ENCODE peak calls at places on chromosomes 12 and 14, in nine cellular contexts. M, Y, C, G, D, S, J, I and N are unnamed samples.

GRCh38 chr12:53235742-53236442 is 3.9 kb upstream of the RARG start:
- DNase-seq in C (no peak), M (no peak), G (no peak), J (no peak), Y (no peak), S (no peak), D (no peak), I (no peak), N (no peak)

GRCh38 chr12:67646775-67647174 is 1.8 kb upstream of the DYRK2 start:
- DNase-seq in G (no peak), J (no peak), Y (no peak), M (no peak), I (no peak), S (no peak), C (no peak), D (no peak), N (no peak)

GRCh38 chr12:54002915-54003339 is 3.0 kb downstream of the HOXC9 start:
- DNase-seq in M (no peak), S (no peak), I (no peak), J (no peak), D (no peak), C (no peak), G (no peak), Y (no peak), N (no peak)

GRCh38 chr14:103581954-103582703 is 19.4 kb downstream of the COA8 start:
- DNase-seq in S (no peak), Y (no peak), I (no peak), J (no peak), M (no peak), C (no peak), D (no peak), G (no peak), N (no peak)

GRCh38 chr14:91955168-91955567 is 7.7 kb upstream of the FBLN5 start:
- DNase-seq in D (no peak), S (no peak), J (no peak), C (no peak), Y (no peak), I (no peak), M (no peak), G (no peak), N (no peak)

GRCh38 chr14:33950320-33951182 is at the start of gene EGLN3:
- DNase-seq in D (peak), M (peak), G (peak), I (peak), Y (peak), S (peak), C (peak), J (peak), N (peak)

GRCh38 chr12:123971770-123972447 is 722 bp downstream of the CCDC92 start:
- DNase-seq in D (peak), G (no peak), J (peak), I (peak), Y (peak), M (no peak), S (no peak), C (peak), N (peak)

GRCh38 chr12:109890620-109891019 is 9.5 kb upstream of the TCHP start:
- DNase-seq in M (no peak), I (no peak), Y (no peak), J (no peak), D (no peak), S (no peak), G (no peak), C (no peak), N (no peak)

GRCh38 chr14:68060198-68060597 is 240.6 kb downstream of the RAD51B start:
- DNase-seq in M (no peak), Y (no peak), C (no peak), G (no peak), J (no peak), S (no peak), D (no peak), I (no peak), N (no peak)

GRCh38 chr14:99119554-99119953 is 152.4 kb downstream of the BCL11B start:
- DNase-seq in M (no peak), G (no peak), C (no peak), Y (no peak), I (no peak), J (no peak), D (no peak), S (no peak), N (no peak)

GRCh38 chr14:65958664-65959562 is 527.3 kb upstream of the CCDC196 start:
- DNase-seq in M (peak), J (peak), D (no peak), Y (no peak), G (no peak), S (no peak), I (no peak), C (peak), N (peak)

GRCh38 chr12:58363971-58364370 is 422.6 kb downstream of the ATP23 start:
- DNase-seq in M (no peak), D (no peak), Y (no peak), S (no peak), C (no peak), G (no peak), I (no peak), J (no peak), N (no peak)

GRCh38 chr12:51028811-51029146 is 2.6 kb upstream of the SLC11A2 start:
- DNase-seq in D (no peak), Y (no peak), S (no peak), M (no peak), J (peak), C (no peak), G (no peak), I (no peak), N (no peak)

GRCh38 chr12:54229624-54230212 is 40.9 kb upstream of the SMUG1 start:
- DNase-seq in I (no peak), Y (no peak), J (peak), S (peak), G (peak), C (peak), M (peak), D (no peak), N (no peak)

GRCh38 chr14:41615011-41615595 is 8.4 kb downstream of the LRFN5 start:
- DNase-seq in I (no peak), C (no peak), S (no peak), G (no peak), J (no peak), M (no peak), D (no peak), Y (no peak), N (no peak)

GRCh38 chr12:75553865-75554555 is 42.6 kb upstream of the KRR1 start:
- DNase-seq in G (no peak), Y (no peak), S (no peak), M (no peak), J (no peak), C (no peak), D (no peak), I (no peak), N (no peak)

GRCh38 chr14:58922211-58922940 is 266.1 kb upstream of the DAAM1 start:
- DNase-seq in D (no peak), Y (no peak), I (no peak), C (no peak), J (no peak), S (no peak), G (no peak), M (no peak), N (no peak)

GRCh38 chr12:6367065-6367968 is 8.0 kb downstream of the SCNN1A start:
- DNase-seq in I (peak), J (peak), Y (no peak), M (no peak), D (no peak), S (no peak), G (no peak), C (peak), N (no peak)

GRCh38 chr14:26163761-26164160 is 434.1 kb downstream of the NOVA1 start:
- DNase-seq in Y (no peak), M (no peak), J (peak), C (peak), G (no peak), I (no peak), D (no peak), S (no peak), N (peak)

GRCh38 chr14:99035712-99036593 is 236.0 kb downstream of the BCL11B start:
- DNase-seq in D (peak), J (peak), C (peak), I (no peak), S (peak), Y (no peak), G (peak), M (peak), N (peak)

GRCh38 chr12:3447318-3447717 is 43.7 kb upstream of the PRMT8 start:
- DNase-seq in J (no peak), D (no peak), C (no peak), Y (no peak), M (no peak), I (no peak), G (no peak), S (no peak), N (no peak)

GRCh38 chr14:20247651-20248246 is 8.7 kb downstream of the OR11H4 start:
- DNase-seq in C (peak), J (peak), I (no peak), D (no peak), M (peak), Y (no peak), S (no peak), G (no peak), N (no peak)

GRCh38 chr12:31353730-31354708 is 28.1 kb upstream of the SINHCAF start:
- DNase-seq in J (no peak), M (no peak), C (no peak), I (no peak), D (no peak), G (no peak), S (peak), Y (peak), N (no peak)

GRCh38 chr12:14931359-14931758 is 7.0 kb downstream of the ERP27 start:
- DNase-seq in S (no peak), J (peak), G (no peak), D (no peak), M (no peak), Y (no peak), C (no peak), I (no peak), N (no peak)

GRCh38 chr14:58501214-58501816 is 73.8 kb downstream of the KIAA0586 start:
- DNase-seq in M (peak), S (no peak), G (no peak), Y (peak), I (no peak), C (peak), J (peak), D (no peak), N (peak)

GRCh38 chr12:2494490-2495192 is 300.1 kb upstream of the FKBP4 start:
- DNase-seq in D (peak), J (no peak), S (no peak), I (no peak), Y (no peak), M (no peak), G (no peak), C (no peak), N (no peak)

GRCh38 chr14:39030209-39030608 is 72.8 kb downstream of the SEC23A start:
- DNase-seq in S (no peak), I (no peak), D (no peak), Y (no peak), J (no peak), C (no peak), M (no peak), G (no peak), N (no peak)

GRCh38 chr14:61472025-61472672 is 150.8 kb downstream of the PRKCH start:
- DNase-seq in I (peak), G (no peak), J (peak), S (no peak), M (no peak), C (peak), D (no peak), Y (no peak), N (peak)

GRCh38 chr14:61474021-61474420 is 152.6 kb downstream of the PRKCH start:
- DNase-seq in M (no peak), D (no peak), G (no peak), J (no peak), I (no peak), S (no peak), C (no peak), Y (no peak), N (no peak)

GRCh38 chr14:61471297-61471980 is 150.1 kb downstream of the PRKCH start:
- DNase-seq in C (no peak), I (no peak), S (no peak), M (no peak), Y (no peak), J (no peak), D (no peak), G (no peak), N (no peak)

GRCh38 chr14:61474671-61475070 is 153.3 kb downstream of the PRKCH start:
- DNase-seq in I (no peak), J (no peak), Y (no peak), S (no peak), M (no peak), C (no peak), D (no peak), G (no peak), N (no peak)

DNA sequence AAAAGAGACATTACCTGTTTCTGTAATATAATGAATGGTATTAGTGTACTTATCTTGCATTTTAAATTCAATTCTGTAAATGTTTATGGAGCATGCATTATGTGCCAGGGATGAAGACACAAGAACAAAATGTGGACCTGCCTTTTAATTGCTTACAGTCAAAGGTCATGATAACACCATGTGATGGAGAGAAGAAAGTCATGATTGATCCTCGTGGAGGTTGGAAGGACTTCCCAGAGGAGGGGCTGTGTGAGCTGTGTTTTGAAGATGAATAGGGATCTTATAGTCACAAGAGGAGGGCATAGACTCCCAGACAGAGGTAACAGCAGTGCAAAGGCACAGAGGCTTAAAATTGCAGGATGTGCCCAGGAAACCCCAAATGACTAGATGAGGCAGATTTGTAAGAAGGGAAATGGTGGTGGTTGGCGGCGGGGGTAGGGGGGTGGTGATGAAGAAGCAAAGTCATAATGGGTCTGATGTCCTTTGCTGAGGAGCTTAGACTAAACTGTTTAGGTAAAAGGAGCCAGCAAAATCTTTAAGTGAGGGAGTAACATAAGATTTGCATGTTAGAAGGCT is 151.5 kb downstream of the PRKCH start:
- DNase-seq in J (no peak), I (peak), C (no peak), G (no peak), Y (no peak), D (no peak), S (no peak), M (no peak), N (no peak)
- H3K27ac ChIP-seq in J (peak), I (peak), C (peak), G (no peak), Y (no peak), D (no peak), S (no peak), M (no peak), N (no peak)

GRCh38 chr14:61328629-61329262 is 7.4 kb downstream of the PRKCH start:
- DNase-seq in D (no peak), M (no peak), J (no peak), G (no peak), S (no peak), I (no peak), C (no peak), Y (no peak), N (no peak)
- H3K27ac ChIP-seq in D (no peak), M (no peak), J (no peak), G (no peak), S (no peak), I (peak), C (no peak), Y (peak), N (no peak)

DNA sequence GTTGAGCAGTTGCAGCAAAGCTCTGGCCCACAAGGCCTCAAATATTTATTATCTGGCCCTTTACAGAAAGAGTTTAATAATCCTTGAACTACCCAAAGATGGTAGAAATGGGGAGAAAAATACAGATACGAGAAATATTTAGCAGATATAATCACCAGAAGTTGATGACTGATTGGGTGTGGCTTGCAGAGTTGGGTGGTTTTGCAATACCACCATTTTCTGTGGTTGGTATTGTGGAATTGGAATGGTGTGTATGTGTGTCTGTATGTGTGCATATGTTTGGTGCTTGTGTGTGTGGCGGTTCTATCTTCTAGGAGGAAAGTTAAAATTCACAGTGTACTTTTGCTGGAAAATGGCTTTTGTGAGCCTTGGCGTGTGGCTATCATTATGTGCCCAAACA is 85.4 kb upstream of the MANSC4 start:
- DNase-seq in M (no peak), S (no peak), I (no peak), G (no peak), J (no peak), D (no peak), C (no peak), Y (no peak), N (no peak)
- H3K27ac ChIP-seq in M (no peak), S (no peak), I (no peak), G (no peak), J (no peak), D (no peak), C (no peak), Y (no peak), N (no peak)

GRCh38 chr12:132437252-132438138 is 52.5 kb upstream of the FBRSL1 start:
- DNase-seq in S (no peak), M (no peak), C (no peak), J (no peak), Y (no peak), I (no peak), G (no peak), D (peak), N (no peak)

GRCh38 chr12:132436791-132437251 is 53.1 kb upstream of the FBRSL1 start:
- DNase-seq in M (no peak), G (no peak), D (no peak), J (no peak), I (no peak), C (no peak), S (no peak), Y (no peak), N (no peak)

GRCh38 chr12:132438139-132438700 is 51.7 kb upstream of the FBRSL1 start:
- DNase-seq in D (no peak), S (no peak), Y (no peak), J (no peak), M (no peak), I (no peak), G (no peak), C (no peak), N (no peak)

GRCh38 chr12:132438726-132439125 is 51.2 kb upstream of the FBRSL1 start:
- DNase-seq in S (no peak), Y (no peak), J (no peak), G (no peak), D (no peak), C (no peak), I (no peak), M (no peak), N (no peak)

DNA sequence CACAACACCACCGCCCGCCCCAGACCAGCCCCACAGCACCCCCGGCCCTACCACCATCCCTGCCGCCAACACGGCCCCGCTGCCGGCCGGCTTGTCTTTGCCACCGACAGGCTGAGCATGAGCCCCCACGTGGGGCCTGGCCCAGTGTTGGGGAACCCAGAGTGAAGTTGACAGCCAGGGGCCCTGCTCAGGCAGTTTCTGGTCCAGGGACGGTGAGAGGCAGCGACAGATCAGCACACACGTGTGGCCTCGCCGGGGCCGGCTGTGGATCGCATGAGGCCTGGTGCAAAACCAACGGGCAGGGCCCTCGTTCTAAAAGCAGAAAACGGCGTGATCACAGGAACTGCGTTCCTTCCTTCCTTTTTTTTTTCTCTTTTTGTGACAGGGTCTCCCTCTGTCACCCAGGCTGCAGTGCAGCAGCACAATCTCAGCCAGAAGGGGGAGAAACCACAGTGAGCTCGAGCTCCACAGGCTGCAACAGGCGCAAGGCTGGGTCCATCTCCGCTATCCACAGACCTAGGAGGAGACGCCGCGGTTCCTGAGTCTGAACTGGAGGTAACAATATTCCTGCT is 50.5 kb upstream of the FBRSL1 start:
- DNase-seq in D (no peak), Y (no peak), C (no peak), G (no peak), M (no peak), S (peak), J (no peak), I (no peak), N (no peak)
- H3K27ac ChIP-seq in D (no peak), Y (no peak), C (no peak), G (no peak), M (no peak), S (no peak), J (no peak), I (no peak), N (no peak)

GRCh38 chr12:101859664-101860607 is 17.4 kb upstream of the DRAM1 start:
- DNase-seq in Y (no peak), D (no peak), J (no peak), S (no peak), G (no peak), C (no peak), M (no peak), I (no peak), N (no peak)
- H3K27ac ChIP-seq in Y (no peak), D (no peak), J (no peak), S (no peak), G (no peak), C (peak), M (no peak), I (no peak), N (no peak)

GRCh38 chr12:13177373-13177772 is 19.2 kb upstream of the EMP1 start:
- DNase-seq in S (no peak), I (no peak), D (no peak), M (no peak), G (no peak), J (no peak), Y (no peak), C (no peak), N (no peak)

GRCh38 chr12:13178568-13179158 is 17.9 kb upstream of the EMP1 start:
- DNase-seq in J (no peak), Y (no peak), G (no peak), D (no peak), C (no peak), I (no peak), M (no peak), S (no peak), N (no peak)

GRCh38 chr12:13177896-13178295 is 18.6 kb upstream of the EMP1 start:
- DNase-seq in G (no peak), Y (no peak), M (no peak), C (no peak), I (no peak), D (no peak), S (no peak), J (no peak), N (no peak)

GRCh38 chr12:13175499-13175898 is 21.0 kb upstream of the EMP1 start:
- DNase-seq in M (no peak), G (no peak), C (no peak), D (no peak), Y (no peak), I (no peak), S (no peak), J (peak), N (no peak)

GRCh38 chr12:13176257-13176656 is 20.3 kb upstream of the EMP1 start:
- DNase-seq in Y (no peak), G (no peak), J (peak), M (no peak), I (no peak), C (no peak), D (no peak), S (no peak), N (no peak)
- H3K27ac ChIP-seq in Y (no peak), G (no peak), J (no peak), M (no peak), I (no peak), C (no peak), D (no peak), S (no peak), N (no peak)

DNA sequence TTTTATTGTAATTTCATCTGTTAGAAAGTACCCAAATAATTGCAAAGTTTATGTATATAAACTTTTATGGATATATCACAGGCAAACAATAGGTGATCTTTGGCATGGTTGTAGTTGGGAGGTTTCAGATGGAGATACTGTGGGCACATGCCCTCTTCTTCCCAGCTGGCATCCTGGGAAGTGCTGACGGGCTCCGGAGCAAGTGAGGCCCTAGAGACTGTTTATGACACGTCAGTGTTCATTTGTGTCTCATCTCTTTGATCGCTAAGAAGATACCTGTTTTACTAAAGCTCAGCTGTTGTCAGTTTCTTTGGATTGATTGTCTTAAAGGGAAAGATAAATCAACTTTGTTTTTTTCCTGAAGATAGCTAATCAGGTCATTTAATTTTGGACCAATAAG is 287.6 kb downstream of the FBXL14 start:
- DNase-seq in M (no peak), I (no peak), S (no peak), D (no peak), J (no peak), C (no peak), G (no peak), Y (no peak), N (no peak)
- H3K27ac ChIP-seq in M (no peak), I (no peak), S (no peak), D (peak), J (no peak), C (no peak), G (no peak), Y (no peak), N (no peak)